ENCODE peak calls at places on chromosomes 4 and X, in four cellular contexts. One of them, this sample, is unnamed.

GRCh38 chr4:177369372-177369771 is 59.7 kb downstream of the NEIL3 start:
- DNase-seq in uterus: no peak
- DNase-seq in choroid plexus epithelial cell: peak
- DNase-seq in IMR-90: peak
- DNase-seq in this sample: peak

GRCh38 chrX:45557390-45557789 is 356.7 kb upstream of the DIPK2B start:
- DNase-seq in uterus: no peak
- DNase-seq in choroid plexus epithelial cell: peak
- DNase-seq in IMR-90: peak
- DNase-seq in this sample: peak

GRCh38 chr4:88244056-88244455 is 40.3 kb downstream of the PPM1K start:
- DNase-seq in IMR-90: no peak
- DNase-seq in uterus: no peak
- DNase-seq in choroid plexus epithelial cell: no peak
- DNase-seq in this sample: no peak

GRCh38 chrX:148661035-148661434 is 160.6 kb downstream of the AFF2 start:
- DNase-seq in uterus: no peak
- DNase-seq in IMR-90: no peak
- DNase-seq in choroid plexus epithelial cell: no peak
- DNase-seq in this sample: peak

GRCh38 chr4:36328130-36328529 is 46.7 kb downstream of the DTHD1 start:
- DNase-seq in uterus: no peak
- DNase-seq in choroid plexus epithelial cell: no peak
- DNase-seq in IMR-90: no peak
- DNase-seq in this sample: no peak

GRCh38 chr4:137819964-137820383 is 287.7 kb upstream of the PCDH18 start:
- DNase-seq in choroid plexus epithelial cell: peak
- DNase-seq in IMR-90: peak
- DNase-seq in uterus: no peak
- DNase-seq in this sample: peak

GRCh38 chr4:156779774-156780173 is 191.8 kb downstream of the PDGFC start:
- DNase-seq in uterus: no peak
- DNase-seq in choroid plexus epithelial cell: peak
- DNase-seq in IMR-90: peak
- DNase-seq in this sample: peak

GRCh38 chr4:66169341-66169740 is 499.1 kb upstream of the EPHA5 start:
- DNase-seq in choroid plexus epithelial cell: peak
- DNase-seq in IMR-90: no peak
- DNase-seq in uterus: no peak
- DNase-seq in this sample: peak

GRCh38 chrX:119488749-119489148 is 20.5 kb downstream of the SLC25A5 start:
- DNase-seq in IMR-90: peak
- DNase-seq in uterus: peak
- DNase-seq in choroid plexus epithelial cell: peak
- DNase-seq in this sample: peak

GRCh38 chrX:150256297-150256650 is 106.8 kb upstream of the MAMLD1 start:
- DNase-seq in choroid plexus epithelial cell: no peak
- DNase-seq in uterus: no peak
- DNase-seq in IMR-90: no peak
- DNase-seq in this sample: no peak

GRCh38 chrX:9285342-9285771 is 179.5 kb upstream of the TBL1X start:
- DNase-seq in uterus: no peak
- DNase-seq in IMR-90: no peak
- DNase-seq in choroid plexus epithelial cell: no peak
- DNase-seq in this sample: no peak

GRCh38 chr4:32417113-32417704 is 1697.0 kb downstream of the PCDH7 start:
- DNase-seq in IMR-90: no peak
- DNase-seq in uterus: no peak
- DNase-seq in choroid plexus epithelial cell: peak
- DNase-seq in this sample: peak

GRCh38 chr4:61517144-61517543 is 317.0 kb downstream of the ADGRL3 start:
- DNase-seq in choroid plexus epithelial cell: no peak
- DNase-seq in uterus: no peak
- DNase-seq in IMR-90: no peak
- DNase-seq in this sample: no peak

GRCh38 chrX:82692991-82693390 is 815.1 kb upstream of the POU3F4 start:
- DNase-seq in choroid plexus epithelial cell: no peak
- DNase-seq in uterus: no peak
- DNase-seq in IMR-90: no peak
- DNase-seq in this sample: no peak

GRCh38 chr4:14771504-14772175 is 230.6 kb upstream of the CPEB2 start:
- DNase-seq in IMR-90: no peak
- DNase-seq in choroid plexus epithelial cell: no peak
- DNase-seq in uterus: no peak
- DNase-seq in this sample: no peak

GRCh38 chrX:101785142-101785541 is 125.5 kb upstream of the ARMCX2 start:
- DNase-seq in choroid plexus epithelial cell: no peak
- DNase-seq in uterus: no peak
- DNase-seq in IMR-90: no peak
- DNase-seq in this sample: no peak

GRCh38 chr4:112213091-112213490 is 18.5 kb upstream of the AP1AR start:
- DNase-seq in IMR-90: no peak
- DNase-seq in uterus: no peak
- DNase-seq in choroid plexus epithelial cell: peak
- DNase-seq in this sample: no peak

GRCh38 chrX:18994713-18995112 is 10.8 kb upstream of the PHKA2 start:
- DNase-seq in choroid plexus epithelial cell: peak
- DNase-seq in IMR-90: peak
- DNase-seq in uterus: no peak
- DNase-seq in this sample: peak

GRCh38 chr4:103375278-103375677 is 177.1 kb upstream of the CENPE start:
- DNase-seq in choroid plexus epithelial cell: peak
- DNase-seq in IMR-90: peak
- DNase-seq in uterus: no peak
- DNase-seq in this sample: peak

GRCh38 chrX:112527903-112528302 is 151.8 kb downstream of the LHFPL1 start:
- DNase-seq in choroid plexus epithelial cell: no peak
- DNase-seq in IMR-90: no peak
- DNase-seq in uterus: no peak
- DNase-seq in this sample: no peak

GRCh38 chr4:98528882-98529281 is 129.5 kb downstream of the TSPAN5 start:
- DNase-seq in choroid plexus epithelial cell: no peak
- DNase-seq in IMR-90: no peak
- DNase-seq in uterus: no peak
- DNase-seq in this sample: no peak

GRCh38 chrX:21952624-21953023 is 12.1 kb downstream of the SMS start:
- DNase-seq in IMR-90: no peak
- DNase-seq in choroid plexus epithelial cell: no peak
- DNase-seq in uterus: no peak
- DNase-seq in this sample: no peak

GRCh38 chr4:54586343-54586953 is 71.3 kb upstream of the KIT start:
- DNase-seq in IMR-90: peak
- DNase-seq in uterus: no peak
- DNase-seq in choroid plexus epithelial cell: peak
- DNase-seq in this sample: peak

GRCh38 chrX:63713510-63713909 is 71.5 kb downstream of the ARHGEF9 start:
- DNase-seq in uterus: no peak
- DNase-seq in choroid plexus epithelial cell: peak
- DNase-seq in IMR-90: peak
- DNase-seq in this sample: peak

GRCh38 chrX:56000169-56000568 is 232.0 kb upstream of the KLF8 start:
- DNase-seq in choroid plexus epithelial cell: peak
- DNase-seq in uterus: no peak
- DNase-seq in IMR-90: no peak
- DNase-seq in this sample: no peak

GRCh38 chr4:2637956-2638552 is 101.6 kb downstream of the FAM193A start:
- DNase-seq in choroid plexus epithelial cell: no peak
- DNase-seq in IMR-90: no peak
- DNase-seq in uterus: no peak
- DNase-seq in this sample: no peak

GRCh38 chr4:36260714-36261113 is 16.4 kb upstream of the ARAP2 start:
- DNase-seq in uterus: no peak
- DNase-seq in IMR-90: no peak
- DNase-seq in choroid plexus epithelial cell: no peak
- DNase-seq in this sample: no peak

GRCh38 chrX:19040373-19040772 is 56.5 kb upstream of the PHKA2 start:
- DNase-seq in IMR-90: no peak
- DNase-seq in uterus: no peak
- DNase-seq in choroid plexus epithelial cell: no peak
- DNase-seq in this sample: no peak

GRCh38 chrX:51641421-51642021 is 22.8 kb upstream of the CENPVL3 start:
- DNase-seq in choroid plexus epithelial cell: peak
- DNase-seq in IMR-90: peak
- DNase-seq in uterus: no peak
- DNase-seq in this sample: peak

GRCh38 chrX:104351173-104351769 is 96.5 kb upstream of the ESX1 start:
- DNase-seq in uterus: no peak
- DNase-seq in IMR-90: peak
- DNase-seq in choroid plexus epithelial cell: peak
- DNase-seq in this sample: peak

GRCh38 chr4:99998062-99998880 is 48.2 kb upstream of the H2AZ1 start:
- DNase-seq in choroid plexus epithelial cell: peak
- DNase-seq in IMR-90: peak
- DNase-seq in uterus: no peak
- DNase-seq in this sample: peak

GRCh38 chrX:37371578-37371981 is 22.4 kb downstream of the PRRG1 start:
- DNase-seq in IMR-90: peak
- DNase-seq in uterus: no peak
- DNase-seq in choroid plexus epithelial cell: no peak
- DNase-seq in this sample: no peak

DNA sequence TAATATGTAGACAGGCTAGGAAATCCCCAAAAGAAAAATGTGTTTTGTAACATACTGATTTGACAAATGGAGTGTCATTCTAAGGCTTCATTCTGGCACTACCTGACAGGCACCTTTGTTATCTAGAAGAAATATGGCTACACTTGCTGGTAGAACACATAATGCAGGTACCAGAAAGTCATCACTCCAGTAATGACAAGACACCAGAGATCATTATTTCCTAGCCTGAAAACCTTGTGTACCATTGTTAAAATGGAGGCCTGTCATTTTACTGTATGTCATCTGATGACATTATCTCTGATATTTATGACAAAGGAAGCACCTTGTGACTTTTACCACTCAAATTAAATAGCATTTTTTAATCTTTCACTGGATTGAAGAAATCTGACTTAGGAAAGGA is 13.5 kb upstream of the FGF5 start:
- DNase-seq in uterus: no peak
- DNase-seq in IMR-90: no peak
- DNase-seq in choroid plexus epithelial cell: no peak
- DNase-seq in this sample: no peak
- TF ChIP-seq CTCF in uterus: no peak
- TF ChIP-seq CTCF in IMR-90: no peak
- TF ChIP-seq CTCF in choroid plexus epithelial cell: no peak
- TF ChIP-seq CTCF in this sample: no peak

GRCh38 chr4:124708517-124709300 is 3.8 kb downstream of the ANKRD50 start:
- DNase-seq in uterus: no peak
- DNase-seq in choroid plexus epithelial cell: peak
- DNase-seq in IMR-90: peak
- DNase-seq in this sample: peak
- H3K4me3 ChIP-seq in uterus: no peak
- H3K4me3 ChIP-seq in choroid plexus epithelial cell: peak
- H3K4me3 ChIP-seq in IMR-90: no peak
- H3K4me3 ChIP-seq in this sample: peak

GRCh38 chr4:169404959-169405358 is 134.2 kb upstream of the SH3RF1 start:
- DNase-seq in choroid plexus epithelial cell: peak
- DNase-seq in IMR-90: peak
- DNase-seq in uterus: no peak
- DNase-seq in this sample: peak
- TF ChIP-seq CTCF in choroid plexus epithelial cell: no peak
- TF ChIP-seq CTCF in IMR-90: no peak
- TF ChIP-seq CTCF in uterus: no peak
- TF ChIP-seq CTCF in this sample: no peak

GRCh38 chrX:39165773-39166172 is 364.5 kb downstream of the MID1IP1 start:
- DNase-seq in choroid plexus epithelial cell: no peak
- DNase-seq in uterus: no peak
- DNase-seq in IMR-90: no peak
- DNase-seq in this sample: no peak

GRCh38 chrX:39168609-39169008 is 367.4 kb downstream of the MID1IP1 start:
- DNase-seq in choroid plexus epithelial cell: no peak
- DNase-seq in IMR-90: no peak
- DNase-seq in uterus: no peak
- DNase-seq in this sample: no peak

GRCh38 chrX:39165185-39165584 is 363.9 kb downstream of the MID1IP1 start:
- DNase-seq in IMR-90: no peak
- DNase-seq in uterus: no peak
- DNase-seq in choroid plexus epithelial cell: no peak
- DNase-seq in this sample: no peak

GRCh38 chrX:39170432-39170831 is 369.2 kb downstream of the MID1IP1 start:
- DNase-seq in uterus: no peak
- DNase-seq in choroid plexus epithelial cell: no peak
- DNase-seq in IMR-90: no peak
- DNase-seq in this sample: no peak

GRCh38 chrX:39167791-39168190 is 366.5 kb downstream of the MID1IP1 start:
- DNase-seq in uterus: no peak
- DNase-seq in IMR-90: no peak
- DNase-seq in choroid plexus epithelial cell: no peak
- DNase-seq in this sample: no peak
- H3K4me3 ChIP-seq in uterus: no peak
- H3K4me3 ChIP-seq in IMR-90: no peak
- H3K4me3 ChIP-seq in choroid plexus epithelial cell: no peak
- H3K4me3 ChIP-seq in this sample: no peak

GRCh38 chr4:183099537-183100297 is 660 bp downstream of the WWC2 start:
- DNase-seq in IMR-90: no peak
- DNase-seq in uterus: peak
- DNase-seq in choroid plexus epithelial cell: peak
- DNase-seq in this sample: no peak
- TF ChIP-seq CTCF in IMR-90: peak
- TF ChIP-seq CTCF in uterus: peak
- TF ChIP-seq CTCF in choroid plexus epithelial cell: peak
- TF ChIP-seq CTCF in this sample: no peak

GRCh38 chr4:79211490-79211889 is 114.4 kb downstream of the NAA11 start:
- DNase-seq in choroid plexus epithelial cell: no peak
- DNase-seq in IMR-90: no peak
- DNase-seq in uterus: no peak
- DNase-seq in this sample: no peak

GRCh38 chr4:79209822-79210635 is 115.8 kb downstream of the NAA11 start:
- DNase-seq in IMR-90: no peak
- DNase-seq in uterus: no peak
- DNase-seq in choroid plexus epithelial cell: no peak
- DNase-seq in this sample: peak

GRCh38 chr4:79212311-79212710 is 113.5 kb downstream of the NAA11 start:
- DNase-seq in choroid plexus epithelial cell: no peak
- DNase-seq in uterus: no peak
- DNase-seq in IMR-90: no peak
- DNase-seq in this sample: no peak

GRCh38 chr4:79213040-79213439 is 112.8 kb downstream of the NAA11 start:
- DNase-seq in IMR-90: no peak
- DNase-seq in uterus: no peak
- DNase-seq in choroid plexus epithelial cell: no peak
- DNase-seq in this sample: no peak

GRCh38 chr4:79210636-79211049 is 115.2 kb downstream of the NAA11 start:
- DNase-seq in IMR-90: no peak
- DNase-seq in choroid plexus epithelial cell: no peak
- DNase-seq in uterus: no peak
- DNase-seq in this sample: no peak
- H3K4me3 ChIP-seq in IMR-90: no peak
- H3K4me3 ChIP-seq in choroid plexus epithelial cell: no peak
- H3K4me3 ChIP-seq in uterus: no peak
- H3K4me3 ChIP-seq in this sample: no peak